ENCODE peak calls at places on chromosomes 3 and 15, in nine cellular contexts. Z is iris pigment epithelial cell; K is breast epithelium; D is NCI-H187; B is CD8-positive, alpha-beta memory T cell; R is H9; L is hepatic stellate cell; N is memory B cell; S is Right ventricle myocardium superior. Q is an unnamed sample.

GRCh38 chr3:12798559-12799179 is 2.2 kb downstream of the CAND2 start:
- DNase-seq in L (no peak), R (no peak), D (no peak), S (peak), N (no peak), Z (no peak), K (no peak), B (no peak), Q (no peak)

GRCh38 chr3:25831578-25831977 is 41.7 kb downstream of the OXSM start:
- DNase-seq in K (no peak), S (no peak), Z (peak), R (no peak), D (no peak), B (no peak), L (no peak), N (no peak), Q (no peak)

GRCh38 chr3:173743512-173743911 is 346.0 kb downstream of the NLGN1 start:
- DNase-seq in Z (peak), L (no peak), S (no peak), K (no peak), B (no peak), D (no peak), N (no peak), R (no peak), Q (no peak)

GRCh38 chr3:53072653-53073552 is 27.0 kb upstream of the SFMBT1 start:
- DNase-seq in N (peak), D (peak), L (peak), K (peak), Z (peak), B (peak), R (peak), S (peak), Q (peak)

GRCh38 chr3:189094539-189094938 is 77.2 kb upstream of the TPRG1 start:
- DNase-seq in B (no peak), S (no peak), Z (no peak), L (no peak), K (no peak), N (no peak), D (peak), R (no peak), Q (no peak)

GRCh38 chr3:96831175-96831574 is 16.8 kb downstream of the EPHA6 start:
- DNase-seq in D (no peak), N (no peak), B (no peak), S (no peak), Z (no peak), K (no peak), L (no peak), R (no peak), Q (no peak)

GRCh38 chr3:145175626-145176025 is 985.4 kb downstream of the PLOD2 start:
- DNase-seq in Z (no peak), B (no peak), S (no peak), K (no peak), D (no peak), R (no peak), N (no peak), L (no peak), Q (no peak)

GRCh38 chr3:164418426-164418825 is 659.9 kb downstream of the SI start:
- DNase-seq in R (no peak), B (no peak), S (no peak), K (no peak), Z (peak), N (no peak), D (peak), L (no peak), Q (no peak)

GRCh38 chr3:9216736-9217135 is 32.7 kb downstream of the SRGAP3 start:
- DNase-seq in L (no peak), N (no peak), Z (no peak), D (no peak), R (no peak), K (peak), S (no peak), B (no peak), Q (no peak)

GRCh38 chr15:66940368-66940767 is 125.0 kb upstream of the SMAD3 start:
- DNase-seq in K (no peak), R (no peak), S (peak), L (peak), N (no peak), Z (peak), B (no peak), D (no peak), Q (no peak)

GRCh38 chr3:169771651-169772529 is 1.3 kb upstream of the MYNN start:
- DNase-seq in S (peak), R (peak), K (no peak), Z (peak), L (peak), B (peak), N (peak), D (peak), Q (peak)

GRCh38 chr3:35200056-35200455 is 439.3 kb upstream of the ARPP21 start:
- DNase-seq in Z (peak), N (no peak), R (no peak), K (no peak), L (no peak), S (no peak), B (no peak), D (no peak), Q (no peak)

GRCh38 chr15:31550211-31550848 is 223.7 kb downstream of the KLF13 start:
- DNase-seq in K (no peak), N (no peak), R (no peak), B (no peak), D (no peak), Z (no peak), S (no peak), L (no peak), Q (no peak)